ENCODE peak calls at places on chromosomes 11 and 22, in four cellular contexts. A, I, V and O are unnamed samples.

GRCh38 chr22:42939451-42939881 is 75.5 kb downstream of the PACSIN2 start:
- DNase-seq in A (no peak), I (no peak), V (no peak), O (no peak)

GRCh38 chr11:60921259-60921658 is 3.0 kb upstream of the TMEM132A start:
- DNase-seq in A (no peak), I (no peak), V (no peak), O (no peak)

GRCh38 chr11:67652965-67653845 is 2.7 kb upstream of the ACY3 start:
- DNase-seq in A (no peak), I (no peak), V (no peak), O (no peak)

GRCh38 chr22:46171940-46172339 is 21.6 kb downstream of the PPARA start:
- DNase-seq in A (no peak), I (no peak), V (no peak), O (no peak)

GRCh38 chr11:92696076-92696475 is 273.4 kb upstream of the MTNR1B start:
- DNase-seq in A (no peak), I (no peak), V (no peak), O (no peak)

GRCh38 chr11:19905280-19905853 is 192.7 kb downstream of the NAV2 start:
- DNase-seq in A (peak; percentile 66), I (peak; percentile 34), V (peak; percentile 51), O (no peak)

GRCh38 chr11:74570266-74571061 is 21.9 kb upstream of the POLD3 start:
- DNase-seq in A (peak; percentile 72), I (peak; percentile 71), V (peak; percentile 57), O (peak; percentile 53)

GRCh38 chr22:31120230-31120629 is 2.5 kb upstream of the INPP5J start:
- DNase-seq in A (no peak), I (peak; percentile 39), V (no peak), O (no peak)

GRCh38 chr11:36009469-36009868 is 65.6 kb downstream of the LDLRAD3 start:
- DNase-seq in A (no peak), I (no peak), V (no peak), O (no peak)

GRCh38 chr11:109697140-109697843 is 275.3 kb downstream of the C11orf87 start:
- DNase-seq in A (peak; percentile 28), I (peak; percentile 22), V (peak; percentile 23), O (peak; percentile 33)

GRCh38 chr22:44365196-44365802 is 52.5 kb upstream of the SHISAL1 start:
- DNase-seq in A (no peak), I (no peak), V (no peak), O (no peak)

GRCh38 chr11:82308979-82309378 is 424.7 kb downstream of the FAM181B start:
- DNase-seq in A (no peak), I (no peak), V (no peak), O (no peak)

GRCh38 chr11:95302211-95302610 is 71.2 kb upstream of the SESN3 start:
- DNase-seq in A (no peak), I (no peak), V (no peak), O (no peak)

GRCh38 chr11:69996451-69996850 is 81.7 kb upstream of the ANO1 start:
- DNase-seq in A (no peak), I (no peak), V (no peak), O (no peak)

GRCh38 chr11:70000228-70000627 is 77.9 kb upstream of the ANO1 start:
- DNase-seq in A (no peak), I (no peak), V (no peak), O (no peak)

GRCh38 chr11:69997352-69997751 is 80.8 kb upstream of the ANO1 start:
- DNase-seq in A (no peak), I (no peak), V (no peak), O (no peak)

GRCh38 chr11:70002433-70002832 is 75.7 kb upstream of the ANO1 start:
- DNase-seq in A (no peak), I (no peak), V (no peak), O (no peak)

GRCh38 chr11:69999721-70000120 is 78.4 kb upstream of the ANO1 start:
- DNase-seq in A (no peak), I (no peak), V (no peak), O (no peak)
- TF ChIP-seq ELF4 in A (no peak), I (no peak), V (no peak), O (no peak)

DNA sequence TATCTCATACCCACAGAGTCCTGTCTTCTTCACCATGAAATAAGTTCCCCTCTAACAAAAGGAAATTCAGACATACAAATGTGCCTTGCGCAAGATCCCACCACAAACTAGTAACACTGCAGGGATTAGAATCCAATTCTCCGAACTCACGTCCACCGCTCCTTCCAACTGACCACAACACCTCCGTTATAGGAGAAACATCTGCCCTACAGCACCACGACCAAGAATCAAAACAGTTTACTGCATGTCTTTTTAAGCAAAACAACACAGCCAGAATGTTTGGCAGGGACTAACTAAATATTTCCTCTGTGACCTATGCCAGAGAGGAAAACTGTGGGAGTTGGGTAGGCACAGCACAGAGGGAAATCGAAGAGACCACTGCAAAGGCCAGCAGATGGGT is 72.7 kb upstream of the AKIP1 start:
- DNase-seq in A (no peak), I (no peak), V (no peak), O (no peak)
- TF ChIP-seq ELF4 in A (no peak), I (no peak), V (no peak), O (no peak)

DNA sequence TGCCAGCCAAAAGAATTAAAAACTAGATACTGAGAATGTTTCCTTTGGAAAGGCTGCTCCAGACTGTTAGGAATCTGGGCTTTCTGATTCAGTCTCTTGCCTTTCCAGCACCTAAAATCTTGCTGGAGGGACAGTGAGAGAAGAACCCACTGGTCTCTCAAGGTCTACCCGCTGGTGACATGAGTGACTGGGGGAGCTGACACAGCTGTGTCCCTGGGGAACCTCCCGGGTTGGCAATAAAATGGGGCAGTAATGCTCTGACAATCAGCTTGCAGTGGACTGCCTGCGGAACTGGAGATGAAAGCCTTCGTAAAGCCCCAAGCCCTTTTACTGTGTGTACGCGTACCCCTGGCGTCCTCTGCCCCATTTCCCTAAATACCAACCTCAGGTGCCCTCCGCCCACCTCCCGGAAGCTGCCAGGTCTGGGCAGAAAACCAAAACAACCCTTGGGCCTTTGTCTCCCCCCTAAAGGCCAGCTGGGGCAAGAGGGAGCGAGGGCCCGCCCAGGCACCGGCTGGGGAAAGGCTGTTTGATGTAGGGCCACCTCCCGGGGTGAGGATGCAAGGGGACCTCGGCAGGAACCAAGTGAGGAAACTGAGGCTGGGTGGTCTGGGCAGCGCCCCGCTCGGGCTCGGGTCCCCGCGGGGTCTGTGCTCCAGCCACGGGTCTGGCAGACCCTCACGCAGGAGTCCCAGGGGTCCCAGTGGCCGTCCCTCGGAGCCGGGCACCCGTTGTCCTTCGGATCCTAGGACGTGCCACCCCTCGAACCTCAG is 741 bp downstream of the CARS1 start:
- DNase-seq in A (no peak), I (no peak), V (no peak), O (no peak)
- TF ChIP-seq ELF4 in A (no peak), I (no peak), V (no peak), O (no peak)

DNA sequence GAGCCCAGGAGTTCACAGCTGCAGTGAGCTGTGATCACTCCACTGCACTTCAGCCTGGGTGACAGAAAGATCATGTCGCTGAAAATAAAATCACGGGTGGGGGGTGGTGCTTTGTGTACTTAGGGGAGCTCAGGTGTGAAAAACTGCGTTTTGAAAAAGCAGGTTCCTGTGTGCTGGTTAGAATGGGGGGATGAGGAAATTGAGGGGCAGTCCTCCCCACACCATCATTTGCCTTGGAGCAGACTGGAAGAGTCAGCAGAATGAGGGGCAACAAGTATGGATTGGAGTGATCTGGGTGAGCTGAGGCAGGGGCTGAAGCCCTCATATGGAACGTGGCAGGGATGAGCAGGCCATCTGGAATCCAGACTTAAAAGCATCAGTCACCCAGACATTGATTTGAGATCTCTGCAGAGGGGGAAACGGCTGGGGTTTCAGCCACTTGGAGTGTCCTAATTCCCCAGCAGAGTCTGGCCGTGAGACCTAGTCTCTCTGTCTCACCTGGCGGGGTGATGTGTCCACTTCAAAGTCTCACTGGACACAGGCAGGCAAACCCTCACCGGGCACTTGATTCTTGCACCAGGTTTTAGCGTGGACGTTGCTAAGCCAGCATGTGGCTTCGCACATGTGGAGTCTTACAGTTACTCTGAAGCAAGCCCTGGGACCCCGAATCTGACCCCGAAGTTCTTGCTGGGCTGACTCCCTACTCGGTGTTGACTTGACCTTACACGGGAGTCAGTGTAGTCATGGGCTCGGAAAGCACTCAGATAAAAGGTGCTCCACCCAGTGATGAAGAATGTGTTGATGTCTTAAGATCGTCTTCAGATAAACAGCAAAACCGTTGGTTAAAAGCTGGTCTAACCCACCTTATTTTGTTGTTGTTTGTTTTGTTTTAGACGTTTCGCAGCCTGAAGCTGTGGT is 69.5 kb downstream of the BCR start:
- DNase-seq in A (no peak), I (peak; percentile 69), V (no peak), O (no peak)
- TF ChIP-seq ELF4 in A (no peak), I (no peak), V (no peak), O (no peak)